ENCODE peak calls at places on chromosomes 1 and 21, in seven cellular contexts. Y is neural progenitor cell, Z is ovary, C is heart right ventricle, F is PC-3, K is heart left ventricle, R is Panc1. B is an unnamed sample.

GRCh38 chr21:18023099-18023498 is 203.9 kb upstream of the C21orf91 start:
- DNase-seq in Y (peak; percentile 47), Z (no peak), R (no peak), C (no peak), F (no peak), K (no peak), B (no peak)

GRCh38 chr1:176884286-176884685 is 280.2 kb downstream of the ASTN1 start:
- DNase-seq in Y (no peak), K (no peak), Z (no peak), F (no peak), C (no peak), R (no peak), B (no peak)

GRCh38 chr1:162022626-162023025 is 1.0 kb downstream of the OLFML2B start:
- DNase-seq in K (no peak), R (no peak), C (no peak), Y (no peak), Z (no peak), F (no peak), B (no peak)

GRCh38 chr1:53681647-53682368 is 57.2 kb downstream of the GLIS1 start:
- DNase-seq in Z (peak; percentile 33), K (no peak), C (peak; percentile 14), F (peak; percentile 71), R (no peak), Y (peak; percentile 87), B (peak; percentile 86)

GRCh38 chr1:171160181-171160580 is 24.9 kb upstream of the FMO2 start:
- DNase-seq in Y (no peak), K (no peak), R (no peak), C (no peak), F (no peak), Z (no peak), B (no peak)

GRCh38 chr1:75855010-75855409 is 58.3 kb downstream of the MSH4 start:
- DNase-seq in Y (no peak), Z (no peak), R (no peak), C (no peak), F (peak; percentile 67), K (no peak), B (no peak)

GRCh38 chr1:117059334-117059677 is 820 bp upstream of the TTF2 start:
- DNase-seq in C (peak; percentile 14), F (peak; percentile 56), R (no peak), Z (no peak), Y (no peak), K (no peak), B (no peak)

GRCh38 chr1:214317734-214318133 is 36.8 kb downstream of the SMYD2 start:
- DNase-seq in C (no peak), F (no peak), Y (no peak), Z (no peak), K (no peak), R (no peak), B (no peak)

GRCh38 chr1:189970331-189971230 is 507.1 kb downstream of the BRINP3 start:
- DNase-seq in Z (no peak), C (no peak), K (no peak), F (no peak), R (no peak), Y (no peak), B (peak; percentile 2)

GRCh38 chr21:22573834-22574233 is 1575.6 kb downstream of the NCAM2 start:
- DNase-seq in K (no peak), R (no peak), Z (no peak), Y (no peak), C (no peak), F (no peak), B (no peak)

GRCh38 chr1:65267291-65268087 is 41.9 kb upstream of the DNAJC6 start:
- DNase-seq in R (no peak), C (no peak), K (no peak), Y (no peak), Z (no peak), F (no peak), B (no peak)

GRCh38 chr21:37478821-37479220 is 112.2 kb downstream of the DYRK1A start:
- DNase-seq in K (no peak), Y (no peak), F (no peak), R (no peak), C (no peak), Z (no peak), B (no peak)

GRCh38 chr1:172278478-172278877 is 142.0 kb upstream of the C1orf105 start:
- DNase-seq in F (peak; percentile 91), Y (no peak), C (no peak), Z (no peak), R (no peak), K (no peak), B (peak; percentile 52)

GRCh38 chr21:34630536-34631143 is 15.7 kb upstream of the RCAN1 start:
- DNase-seq in R (peak; percentile 42), Z (no peak), C (peak; percentile 38), F (peak; percentile 74), Y (peak; percentile 63), K (no peak), B (no peak)

GRCh38 chr1:110927484-110928075 is 36.1 kb downstream of the LRIF1 start:
- DNase-seq in F (peak; percentile 55), K (no peak), R (no peak), C (no peak), Y (no peak), Z (no peak), B (peak; percentile 27)

GRCh38 chr1:229231754-229232119 is 39.2 kb upstream of the RAB4A start:
- DNase-seq in F (no peak), Z (no peak), Y (no peak), C (no peak), K (no peak), R (no peak), B (no peak)

GRCh38 chr1:201562257-201562656 is 23.3 kb downstream of the NAV1 start:
- DNase-seq in R (no peak), F (no peak), Y (no peak), C (no peak), Z (no peak), K (no peak), B (no peak)

GRCh38 chr1:21961799-21962198 is 15.0 kb upstream of the CELA3B start:
- DNase-seq in F (no peak), C (no peak), Y (no peak), R (no peak), K (no peak), Z (no peak), B (no peak)

GRCh38 chr1:6270432-6270831 is 9.5 kb upstream of the GPR153 start:
- DNase-seq in Z (no peak), F (no peak), Y (no peak), C (no peak), K (no peak), R (no peak), B (no peak)

GRCh38 chr21:38908537-38908936 is 102.8 kb downstream of the ETS2 start:
- DNase-seq in Z (no peak), C (no peak), F (no peak), Y (no peak), K (no peak), R (no peak), B (no peak)

GRCh38 chr1:226664413-226665101 is 74.5 kb downstream of the ITPKB start:
- DNase-seq in R (no peak), Z (peak; percentile 57), K (peak; percentile 74), Y (no peak), F (peak; percentile 87), C (peak; percentile 84), B (no peak)

GRCh38 chr1:2163205-2163604 is 31.4 kb downstream of the FAAP20 start:
- DNase-seq in K (no peak), Y (no peak), F (no peak), C (no peak), R (no peak), Z (no peak), B (no peak)

GRCh38 chr1:226908913-226909312 is 31.2 kb upstream of the COQ8A start:
- DNase-seq in C (no peak), F (no peak), R (no peak), K (no peak), Y (no peak), Z (no peak), B (no peak)

GRCh38 chr1:6016191-6016865 is 24.1 kb upstream of the NPHP4 start:
- DNase-seq in F (peak; percentile 82), K (peak; percentile 44), Y (no peak), R (no peak), C (no peak), Z (no peak), B (no peak)

GRCh38 chr1:160645386-160646063 is 1.3 kb downstream of the SLAMF1 start:
- DNase-seq in K (no peak), Z (no peak), Y (no peak), C (no peak), R (no peak), F (no peak), B (no peak)
- H3K27ac ChIP-seq in K (no peak overlapping the region), Z (no peak overlapping the region), Y (no peak overlapping the region), C (no peak overlapping the region), R (no peak overlapping the region), F (no peak overlapping the region), B (no peak overlapping the region)

DNA sequence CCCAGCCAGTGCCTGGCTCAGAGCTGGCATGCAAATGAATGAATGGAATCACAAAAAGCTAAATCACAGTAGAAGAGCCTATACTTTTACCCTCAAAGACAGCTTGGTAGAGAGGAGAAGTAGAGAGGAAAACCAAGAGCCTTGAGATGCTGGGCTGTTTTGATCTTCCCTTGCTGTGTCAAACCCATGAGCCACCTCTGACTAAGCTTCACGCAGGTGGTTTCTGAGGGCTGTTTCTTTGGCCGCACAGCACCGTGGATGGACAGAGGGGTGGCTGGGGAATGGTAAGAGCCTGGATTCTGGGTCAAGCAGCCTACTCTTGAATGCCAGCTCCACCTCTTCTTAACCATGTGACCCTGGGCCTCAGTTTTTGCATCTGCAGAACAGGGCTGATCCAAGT is 18.6 kb downstream of the ABCG1 start:
- DNase-seq in Z (no peak), K (no peak), C (no peak), Y (no peak), F (no peak), R (no peak), B (no peak)
- H3K4me1 ChIP-seq in Z (peaks cover 16% of the 10 kb centered on the region), K (peaks cover 64% of the 10 kb centered on the region), C (peaks cover 55% of the 10 kb centered on the region), Y (peaks cover 47% of the 10 kb centered on the region), F (peaks cover 16% of the 10 kb centered on the region), R (peaks cover 15% of the 10 kb centered on the region), B (peaks cover 3% of the 10 kb centered on the region)

GRCh38 chr21:20639026-20639425 is 359.2 kb upstream of the NCAM2 start:
- DNase-seq in Y (no peak), C (no peak), F (peak; percentile 45), R (no peak), Z (no peak), K (no peak), B (no peak)
- H3K9me3 ChIP-seq in Y (no peaks in the 10 kb centered on the region), C (no peaks in the 10 kb centered on the region), F (peaks cover 3% of the 10 kb centered on the region), R (no peaks in the 10 kb centered on the region), Z (no peaks in the 10 kb centered on the region), K (no peaks in the 10 kb centered on the region), B (no peaks in the 10 kb centered on the region)

DNA sequence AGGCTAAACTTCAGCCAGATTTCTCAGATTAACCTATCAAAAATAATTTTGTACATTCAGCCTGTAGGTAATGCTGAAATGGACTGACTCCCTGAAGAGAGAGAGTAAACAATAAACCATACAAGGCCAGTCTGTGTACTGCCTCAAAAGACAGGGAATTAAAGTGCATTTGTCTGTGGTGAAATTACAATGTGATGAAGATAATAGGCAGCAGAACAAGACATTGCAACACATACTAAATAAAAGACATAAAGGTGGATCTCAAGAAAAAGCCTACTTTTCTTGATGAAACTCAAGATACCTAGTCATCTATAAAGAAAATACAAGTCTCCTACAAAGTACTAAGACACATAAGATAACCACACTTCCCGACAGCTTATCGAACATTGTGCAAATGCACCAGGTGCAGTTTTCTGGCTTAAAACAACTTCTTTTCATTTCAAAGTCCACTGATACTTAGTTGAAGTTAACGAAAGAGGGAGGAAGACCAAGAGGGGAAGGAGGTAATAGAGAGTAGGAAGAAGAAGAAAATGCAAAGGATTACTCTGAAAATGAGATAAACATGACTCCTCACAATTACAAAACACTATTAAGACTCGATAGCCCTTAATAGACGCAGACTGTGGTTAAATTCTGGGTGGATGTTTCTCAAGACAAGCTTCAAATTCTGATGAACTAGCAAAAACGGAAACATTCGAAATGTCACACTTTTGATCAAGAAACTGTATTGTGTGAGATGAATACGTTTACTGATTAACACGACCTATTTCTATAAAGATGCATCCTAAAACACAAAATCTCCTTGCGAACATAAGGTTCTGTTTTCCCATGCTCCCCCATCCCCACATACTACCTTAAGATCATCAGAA is 2.0 kb downstream of the HNRNPR start:
- DNase-seq in K (no peak), F (no peak), Y (no peak), Z (no peak), R (no peak), C (no peak), B (no peak)
- H3K27ac ChIP-seq in K (no peak overlapping the region), F (no peak overlapping the region), Y (no peak overlapping the region), Z (no peak overlapping the region), R (peak overlapping the region; percentile 100), C (no peak overlapping the region), B (no peak overlapping the region)